ENCODE peak calls at places on chromosomes 12 and 14, in ten cellular contexts. One of them, this sample, is unnamed.

GRCh38 chr14:20631023-20631820 is 10.3 kb downstream of the OR6S1 start:
- DNase-seq in neural crest cell: peak; percentile 62
- DNase-seq in brain microvascular endothelial cell: peak; percentile 69
- DNase-seq in psoas muscle: no peak
- DNase-seq in glutamatergic neuron: peak; percentile 63
- DNase-seq in lower lobe of right lung: no peak
- DNase-seq in lung: no peak
- DNase-seq in left ventricle myocardium inferior: no peak
- DNase-seq in astrocyte of the spinal cord: peak; percentile 58
- DNase-seq in sigmoid colon: no peak
- DNase-seq in this sample: peak; percentile 60

GRCh38 chr12:75656210-75656609 is 144.8 kb upstream of the KRR1 start:
- DNase-seq in neural crest cell: no peak
- DNase-seq in brain microvascular endothelial cell: no peak
- DNase-seq in psoas muscle: no peak
- DNase-seq in glutamatergic neuron: no peak
- DNase-seq in lower lobe of right lung: no peak
- DNase-seq in lung: no peak
- DNase-seq in left ventricle myocardium inferior: no peak
- DNase-seq in astrocyte of the spinal cord: no peak
- DNase-seq in sigmoid colon: no peak
- DNase-seq in this sample: peak; percentile 26

GRCh38 chr12:88493651-88494050 is 86.6 kb downstream of the KITLG start:
- DNase-seq in neural crest cell: no peak
- DNase-seq in brain microvascular endothelial cell: no peak
- DNase-seq in psoas muscle: no peak
- DNase-seq in glutamatergic neuron: no peak
- DNase-seq in lower lobe of right lung: no peak
- DNase-seq in lung: no peak
- DNase-seq in left ventricle myocardium inferior: no peak
- DNase-seq in astrocyte of the spinal cord: peak; percentile 93
- DNase-seq in sigmoid colon: no peak
- DNase-seq in this sample: peak; percentile 66

GRCh38 chr12:16325426-16325825 is 22.0 kb upstream of the MGST1 start:
- DNase-seq in neural crest cell: no peak
- DNase-seq in brain microvascular endothelial cell: no peak
- DNase-seq in psoas muscle: no peak
- DNase-seq in glutamatergic neuron: no peak
- DNase-seq in lower lobe of right lung: no peak
- DNase-seq in lung: no peak
- DNase-seq in left ventricle myocardium inferior: no peak
- DNase-seq in astrocyte of the spinal cord: no peak
- DNase-seq in sigmoid colon: no peak
- DNase-seq in this sample: peak; percentile 27

GRCh38 chr14:52961060-52961639 is 10.3 kb upstream of the FERMT2 start:
- DNase-seq in neural crest cell: no peak
- DNase-seq in brain microvascular endothelial cell: peak; percentile 65
- DNase-seq in psoas muscle: peak; percentile 55
- DNase-seq in glutamatergic neuron: peak; percentile 42
- DNase-seq in lower lobe of right lung: no peak
- DNase-seq in lung: peak; percentile 49
- DNase-seq in left ventricle myocardium inferior: peak; percentile 29
- DNase-seq in astrocyte of the spinal cord: peak; percentile 67
- DNase-seq in sigmoid colon: peak; percentile 77
- DNase-seq in this sample: peak; percentile 75

GRCh38 chr12:50764861-50765324 is 992 bp downstream of the ATF1 start:
- DNase-seq in neural crest cell: no peak
- DNase-seq in brain microvascular endothelial cell: no peak
- DNase-seq in psoas muscle: no peak
- DNase-seq in glutamatergic neuron: no peak
- DNase-seq in lower lobe of right lung: no peak
- DNase-seq in lung: peak; percentile 39
- DNase-seq in left ventricle myocardium inferior: no peak
- DNase-seq in astrocyte of the spinal cord: peak; percentile 50
- DNase-seq in sigmoid colon: peak; percentile 74
- DNase-seq in this sample: peak; percentile 64

GRCh38 chr12:104669851-104670337 is 213.1 kb downstream of the CHST11 start:
- DNase-seq in neural crest cell: no peak
- DNase-seq in brain microvascular endothelial cell: no peak
- DNase-seq in psoas muscle: peak; percentile 68
- DNase-seq in glutamatergic neuron: no peak
- DNase-seq in lower lobe of right lung: peak; percentile 72
- DNase-seq in lung: peak; percentile 66
- DNase-seq in left ventricle myocardium inferior: peak; percentile 59
- DNase-seq in astrocyte of the spinal cord: peak; percentile 48
- DNase-seq in sigmoid colon: peak; percentile 88
- DNase-seq in this sample: peak; percentile 37

GRCh38 chr14:59278111-59278510 is 89.6 kb downstream of the DAAM1 start:
- DNase-seq in neural crest cell: no peak
- DNase-seq in brain microvascular endothelial cell: peak; percentile 90
- DNase-seq in psoas muscle: no peak
- DNase-seq in glutamatergic neuron: no peak
- DNase-seq in lower lobe of right lung: no peak
- DNase-seq in lung: no peak
- DNase-seq in left ventricle myocardium inferior: no peak
- DNase-seq in astrocyte of the spinal cord: peak; percentile 90
- DNase-seq in sigmoid colon: no peak
- DNase-seq in this sample: peak; percentile 84

GRCh38 chr12:62900686-62901272 is 34.2 kb downstream of the PPM1H start:
- DNase-seq in neural crest cell: no peak
- DNase-seq in brain microvascular endothelial cell: no peak
- DNase-seq in psoas muscle: no peak
- DNase-seq in glutamatergic neuron: no peak
- DNase-seq in lower lobe of right lung: no peak
- DNase-seq in lung: no peak
- DNase-seq in left ventricle myocardium inferior: no peak
- DNase-seq in astrocyte of the spinal cord: peak; percentile 11
- DNase-seq in sigmoid colon: no peak
- DNase-seq in this sample: peak; percentile 9

GRCh38 chr14:42057176-42057575 is 450.5 kb downstream of the LRFN5 start:
- DNase-seq in neural crest cell: no peak
- DNase-seq in brain microvascular endothelial cell: no peak
- DNase-seq in psoas muscle: no peak
- DNase-seq in glutamatergic neuron: no peak
- DNase-seq in lower lobe of right lung: no peak
- DNase-seq in lung: no peak
- DNase-seq in left ventricle myocardium inferior: no peak
- DNase-seq in astrocyte of the spinal cord: peak; percentile 32
- DNase-seq in sigmoid colon: no peak
- DNase-seq in this sample: peak; percentile 11

GRCh38 chr14:31029016-31029970 is 3.1 kb upstream of the STRN3 start:
- DNase-seq in neural crest cell: no peak
- DNase-seq in brain microvascular endothelial cell: no peak
- DNase-seq in psoas muscle: no peak
- DNase-seq in glutamatergic neuron: no peak
- DNase-seq in lower lobe of right lung: no peak
- DNase-seq in lung: no peak
- DNase-seq in left ventricle myocardium inferior: no peak
- DNase-seq in astrocyte of the spinal cord: no peak
- DNase-seq in sigmoid colon: no peak
- DNase-seq in this sample: no peak

GRCh38 chr12:124571556-124571955 is 4.1 kb upstream of the NCOR2 start:
- DNase-seq in neural crest cell: no peak
- DNase-seq in brain microvascular endothelial cell: no peak
- DNase-seq in psoas muscle: no peak
- DNase-seq in glutamatergic neuron: no peak
- DNase-seq in lower lobe of right lung: no peak
- DNase-seq in lung: no peak
- DNase-seq in left ventricle myocardium inferior: no peak
- DNase-seq in astrocyte of the spinal cord: no peak
- DNase-seq in sigmoid colon: no peak
- DNase-seq in this sample: no peak

GRCh38 chr14:35534130-35534883 is at the start of gene INSM2:
- DNase-seq in neural crest cell: no peak
- DNase-seq in brain microvascular endothelial cell: no peak
- DNase-seq in psoas muscle: peak; percentile 36
- DNase-seq in glutamatergic neuron: peak; percentile 55
- DNase-seq in lower lobe of right lung: no peak
- DNase-seq in lung: no peak
- DNase-seq in left ventricle myocardium inferior: no peak
- DNase-seq in astrocyte of the spinal cord: no peak
- DNase-seq in sigmoid colon: no peak
- DNase-seq in this sample: peak; percentile 51
- TF ChIP-seq CTCF in neural crest cell: peak; percentile 42
- TF ChIP-seq CTCF in brain microvascular endothelial cell: peak; percentile 41
- TF ChIP-seq CTCF in psoas muscle: no peak
- TF ChIP-seq CTCF in glutamatergic neuron: peak; percentile 28
- TF ChIP-seq CTCF in lower lobe of right lung: no peak
- TF ChIP-seq CTCF in lung: no peak
- TF ChIP-seq CTCF in left ventricle myocardium inferior: no peak
- TF ChIP-seq CTCF in astrocyte of the spinal cord: peak; percentile 11
- TF ChIP-seq CTCF in sigmoid colon: no peak
- TF ChIP-seq CTCF in this sample: no peak

GRCh38 chr14:24679248-24680085 is 45.5 kb upstream of the GZMB start:
- DNase-seq in neural crest cell: no peak
- DNase-seq in brain microvascular endothelial cell: no peak
- DNase-seq in psoas muscle: no peak
- DNase-seq in glutamatergic neuron: no peak
- DNase-seq in lower lobe of right lung: no peak
- DNase-seq in lung: no peak
- DNase-seq in left ventricle myocardium inferior: no peak
- DNase-seq in astrocyte of the spinal cord: no peak
- DNase-seq in sigmoid colon: no peak
- DNase-seq in this sample: no peak
- TF ChIP-seq CTCF in neural crest cell: no peak
- TF ChIP-seq CTCF in brain microvascular endothelial cell: no peak
- TF ChIP-seq CTCF in psoas muscle: no peak
- TF ChIP-seq CTCF in glutamatergic neuron: peak; percentile 51
- TF ChIP-seq CTCF in lower lobe of right lung: no peak
- TF ChIP-seq CTCF in lung: no peak
- TF ChIP-seq CTCF in left ventricle myocardium inferior: no peak
- TF ChIP-seq CTCF in astrocyte of the spinal cord: no peak
- TF ChIP-seq CTCF in sigmoid colon: no peak
- TF ChIP-seq CTCF in this sample: no peak

GRCh38 chr14:80927385-80927989 is 14.1 kb downstream of the CEP128 start:
- DNase-seq in neural crest cell: no peak
- DNase-seq in brain microvascular endothelial cell: no peak
- DNase-seq in psoas muscle: no peak
- DNase-seq in glutamatergic neuron: no peak
- DNase-seq in lower lobe of right lung: no peak
- DNase-seq in lung: no peak
- DNase-seq in left ventricle myocardium inferior: no peak
- DNase-seq in astrocyte of the spinal cord: no peak
- DNase-seq in sigmoid colon: no peak
- DNase-seq in this sample: no peak
- TF ChIP-seq CTCF in neural crest cell: no peak
- TF ChIP-seq CTCF in brain microvascular endothelial cell: peak; percentile 25
- TF ChIP-seq CTCF in psoas muscle: no peak
- TF ChIP-seq CTCF in glutamatergic neuron: peak; percentile 29
- TF ChIP-seq CTCF in lower lobe of right lung: no peak
- TF ChIP-seq CTCF in lung: no peak
- TF ChIP-seq CTCF in left ventricle myocardium inferior: no peak
- TF ChIP-seq CTCF in astrocyte of the spinal cord: peak; percentile 1
- TF ChIP-seq CTCF in sigmoid colon: no peak
- TF ChIP-seq CTCF in this sample: no peak

GRCh38 chr14:105377555-105378182 is 20.7 kb upstream of the TEX22 start:
- DNase-seq in neural crest cell: no peak
- DNase-seq in brain microvascular endothelial cell: no peak
- DNase-seq in psoas muscle: no peak
- DNase-seq in glutamatergic neuron: no peak
- DNase-seq in lower lobe of right lung: no peak
- DNase-seq in lung: no peak
- DNase-seq in left ventricle myocardium inferior: no peak
- DNase-seq in astrocyte of the spinal cord: no peak
- DNase-seq in sigmoid colon: no peak
- DNase-seq in this sample: no peak
- TF ChIP-seq CTCF in neural crest cell: no peak
- TF ChIP-seq CTCF in brain microvascular endothelial cell: no peak
- TF ChIP-seq CTCF in psoas muscle: no peak
- TF ChIP-seq CTCF in glutamatergic neuron: no peak
- TF ChIP-seq CTCF in lower lobe of right lung: no peak
- TF ChIP-seq CTCF in lung: no peak
- TF ChIP-seq CTCF in left ventricle myocardium inferior: no peak
- TF ChIP-seq CTCF in astrocyte of the spinal cord: peak; percentile 6
- TF ChIP-seq CTCF in sigmoid colon: no peak
- TF ChIP-seq CTCF in this sample: no peak